ENCODE peak calls at places on chromosomes 12 and 14, in six cellular contexts. W is neural progenitor cell; A is cardiac fibroblast; E is CD8-positive, alpha-beta T cell; S is A549; G is body of pancreas. I is an unnamed sample.

GRCh38 chr14:22545842-22546721 is 42.9 kb downstream of the DAD1 start:
- DNase-seq in W (peak), A (peak), E (peak), S (no peak), G (no peak), I (no peak)

GRCh38 chr12:26782372-26783132 is 50.4 kb downstream of the ITPR2 start:
- DNase-seq in W (no peak), A (no peak), E (no peak), S (no peak), G (no peak), I (no peak)

GRCh38 chr14:104086210-104086660 is 735 bp downstream of the ASPG start:
- DNase-seq in W (no peak), A (no peak), E (no peak), S (no peak), G (peak), I (no peak)

GRCh38 chr14:34501004-34501580 is 38.4 kb downstream of the EAPP start:
- DNase-seq in W (no peak), A (no peak), E (no peak), S (no peak), G (no peak), I (no peak)

GRCh38 chr12:54195736-54196347 is 7.1 kb upstream of the SMUG1 start:
- DNase-seq in W (no peak), A (peak), E (no peak), S (no peak), G (no peak), I (no peak)

GRCh38 chr14:54503476-54503875 is 6.2 kb upstream of the CGRRF1 start:
- DNase-seq in W (no peak), A (peak), E (no peak), S (no peak), G (no peak), I (no peak)

GRCh38 chr14:73239463-73240241 is 2.3 kb downstream of the PAPLN start:
- DNase-seq in W (peak), A (peak), E (no peak), S (no peak), G (peak), I (no peak)

GRCh38 chr14:66495214-66496098 is 9.3 kb downstream of the CCDC196 start:
- DNase-seq in W (peak), A (peak), E (peak), S (peak), G (peak), I (no peak)

GRCh38 chr12:39499296-39499695 is 56.4 kb upstream of the KIF21A start:
- DNase-seq in W (no peak), A (peak), E (no peak), S (no peak), G (no peak), I (no peak)

GRCh38 chr12:122232691-122233090 is 6.8 kb upstream of the DIABLO start:
- DNase-seq in W (no peak), A (no peak), E (no peak), S (no peak), G (no peak), I (no peak)

GRCh38 chr12:72271741-72272661 is at the start of gene TRHDE:
- DNase-seq in W (peak), A (peak), E (no peak), S (no peak), G (peak), I (no peak)

GRCh38 chr14:64213853-64214570 is 80.2 kb downstream of the ESR2 start:
- DNase-seq in W (no peak), A (no peak), E (no peak), S (no peak), G (no peak), I (no peak)

GRCh38 chr14:39264558-39264957 is 30.8 kb downstream of the MIA2 start:
- DNase-seq in W (no peak), A (peak), E (no peak), S (no peak), G (no peak), I (no peak)

GRCh38 chr12:130799051-130799450 is 40.0 kb downstream of the STX2 start:
- DNase-seq in W (no peak), A (peak), E (no peak), S (no peak), G (no peak), I (no peak)

GRCh38 chr14:65502676-65503124 is 90.2 kb downstream of the FUT8 start:
- DNase-seq in W (no peak), A (peak), E (no peak), S (no peak), G (no peak), I (no peak)

GRCh38 chr14:31229638-31230229 is 22.1 kb upstream of the HECTD1 start:
- DNase-seq in W (peak), A (peak), E (no peak), S (peak), G (peak), I (peak)

GRCh38 chr14:50943261-50943942 is 881 bp downstream of the PYGL start:
- DNase-seq in W (peak), A (peak), E (no peak), S (peak), G (peak), I (no peak)

GRCh38 chr12:123524378-123524777 is 9.1 kb downstream of the RILPL1 start:
- DNase-seq in W (no peak), A (no peak), E (no peak), S (no peak), G (no peak), I (no peak)

GRCh38 chr12:72448089-72448488 is 175.9 kb downstream of the TRHDE start:
- DNase-seq in W (no peak), A (no peak), E (no peak), S (no peak), G (no peak), I (no peak)

GRCh38 chr14:76644875-76645518 is 116.3 kb upstream of the VASH1 start:
- DNase-seq in W (peak), A (peak), E (no peak), S (peak), G (peak), I (no peak)

GRCh38 chr14:100341301-100342031 is 18.3 kb downstream of the SLC25A47 start:
- DNase-seq in W (no peak), A (peak), E (no peak), S (peak), G (peak), I (no peak)

GRCh38 chr14:65750906-65751305 is 338.4 kb downstream of the FUT8 start:
- DNase-seq in W (no peak), A (no peak), E (no peak), S (no peak), G (no peak), I (no peak)

GRCh38 chr12:99390707-99391106 is 256.8 kb upstream of the GARIN6 start:
- DNase-seq in W (peak), A (no peak), E (no peak), S (peak), G (peak), I (no peak)

GRCh38 chr12:82655751-82656150 is 31.0 kb upstream of the TMTC2 start:
- DNase-seq in W (no peak), A (no peak), E (no peak), S (no peak), G (no peak), I (no peak)

GRCh38 chr14:75823334-75823733 is 158.5 kb downstream of the TGFB3 start:
- DNase-seq in W (no peak), A (no peak), E (no peak), S (no peak), G (no peak), I (no peak)

GRCh38 chr14:72906316-72906715 is 12.4 kb upstream of the DPF3 start:
- DNase-seq in W (no peak), A (peak), E (no peak), S (no peak), G (no peak), I (no peak)

GRCh38 chr12:6979453-6979852 is 8.7 kb downstream of the EMG1 start:
- DNase-seq in W (no peak), A (no peak), E (no peak), S (no peak), G (no peak), I (no peak)

GRCh38 chr14:60245316-60246177 is 3.5 kb upstream of the PPM1A start:
- DNase-seq in W (peak), A (no peak), E (no peak), S (no peak), G (no peak), I (no peak)

GRCh38 chr14:72708708-72709475 is 185.0 kb downstream of the DPF3 start:
- DNase-seq in W (peak), A (no peak), E (no peak), S (no peak), G (peak), I (no peak)

GRCh38 chr12:32522322-32523221 is 123.2 kb downstream of the FGD4 start:
- DNase-seq in W (no peak), A (peak), E (no peak), S (no peak), G (no peak), I (no peak)

GRCh38 chr14:104104006-104104901 is 18.8 kb downstream of the ASPG start:
- DNase-seq in W (no peak), A (no peak), E (no peak), S (no peak), G (peak), I (no peak)

GRCh38 chr14:30559638-30560071 is 697 bp downstream of the G2E3 start:
- DNase-seq in W (peak), A (peak), E (no peak), S (no peak), G (no peak), I (no peak)

GRCh38 chr14:91351508-91351853 is 66.1 kb downstream of the CCDC88C start:
- DNase-seq in W (no peak), A (no peak), E (no peak), S (no peak), G (no peak), I (no peak)

GRCh38 chr14:71319646-71320045 is 412.4 kb downstream of the PCNX1 start:
- DNase-seq in W (peak), A (peak), E (no peak), S (peak), G (no peak), I (peak)

GRCh38 chr12:3456809-3457208 is 34.2 kb upstream of the PRMT8 start:
- DNase-seq in W (peak), A (no peak), E (no peak), S (no peak), G (no peak), I (no peak)

GRCh38 chr12:12883369-12884001 is 7.9 kb upstream of the GPRC5A start:
- DNase-seq in W (no peak), A (peak), E (no peak), S (peak), G (no peak), I (no peak)

GRCh38 chr12:131547560-131547959 is 163.3 kb upstream of the SFSWAP start:
- DNase-seq in W (peak), A (no peak), E (no peak), S (no peak), G (no peak), I (no peak)

GRCh38 chr12:89529738-89530137 is 3.9 kb upstream of the POC1B start:
- DNase-seq in W (peak), A (peak), E (no peak), S (peak), G (no peak), I (peak)

GRCh38 chr14:90412058-90412457 is 15.2 kb downstream of the CALM1 start:
- DNase-seq in W (no peak), A (no peak), E (no peak), S (no peak), G (no peak), I (no peak)

GRCh38 chr12:64895541-64895940 is 71.1 kb downstream of the TBC1D30 start:
- DNase-seq in W (no peak), A (peak), E (no peak), S (no peak), G (no peak), I (no peak)
- H3K4me3 ChIP-seq in W (no peak), A (no peak), E (no peak), S (no peak), G (no peak), I (no peak)

DNA sequence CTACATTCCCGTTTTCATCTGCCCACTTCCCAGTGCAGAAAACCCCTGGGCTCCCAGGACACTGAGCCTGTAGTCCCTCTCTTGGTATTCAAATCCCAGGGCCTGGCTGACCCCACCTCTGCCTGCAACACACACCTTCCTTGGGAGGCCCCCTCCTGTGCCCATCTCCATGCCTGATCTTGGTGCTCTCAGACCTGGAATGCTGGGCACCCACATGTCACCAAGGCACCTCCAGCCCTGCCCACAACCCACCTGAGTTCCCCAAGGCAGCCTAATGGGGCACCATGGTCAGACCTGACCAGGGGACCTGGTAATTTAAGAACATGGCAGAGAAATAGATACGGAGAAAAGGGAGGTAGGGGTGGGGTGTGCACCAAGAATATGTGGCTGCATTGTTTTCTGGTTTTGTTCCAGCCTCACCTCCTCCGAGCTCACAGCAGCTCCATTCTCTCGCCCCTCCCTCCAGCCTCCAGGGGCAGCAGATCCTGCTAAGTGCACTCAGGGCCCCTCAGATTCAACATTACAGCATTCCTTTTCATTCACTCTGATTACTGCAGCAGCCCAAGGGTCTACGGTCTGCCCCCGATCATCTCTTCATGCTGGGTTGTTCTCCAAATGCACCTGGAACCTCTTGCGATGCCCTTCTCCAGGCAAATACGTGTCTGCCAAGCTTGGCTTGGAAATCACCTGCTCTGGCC is 9.2 kb upstream of the HSP90AA1 start:
- DNase-seq in W (peak), A (no peak), E (no peak), S (no peak), G (no peak), I (no peak)
- H3K4me3 ChIP-seq in W (no peak), A (no peak), E (no peak), S (no peak), G (no peak), I (no peak)

DNA sequence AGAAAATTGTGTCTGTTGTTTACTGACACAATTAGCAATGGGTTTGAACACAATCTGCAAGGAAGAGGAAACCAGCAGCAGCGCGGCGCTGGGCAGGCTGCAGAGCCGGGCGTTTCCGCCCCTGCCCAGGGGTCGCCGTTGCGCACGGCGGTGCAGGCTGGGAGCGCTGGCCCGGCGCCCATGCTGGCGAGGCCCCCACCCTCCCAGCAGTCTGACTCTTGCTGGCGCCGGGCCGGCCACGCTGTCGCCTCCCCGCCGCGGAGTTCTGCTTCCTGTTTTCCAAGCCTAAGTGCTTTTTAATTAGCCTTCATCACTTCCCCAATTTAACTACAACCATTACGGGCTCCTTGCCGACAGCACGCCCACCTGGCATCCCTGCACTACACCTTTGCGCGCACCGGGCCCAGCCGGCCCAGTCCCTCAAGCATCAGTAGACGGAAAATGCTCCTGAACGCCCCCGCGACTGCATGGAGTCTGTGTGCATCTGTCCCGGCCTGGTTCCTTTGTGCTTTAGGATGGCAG is 212.1 kb downstream of the GXYLT1 start:
- DNase-seq in W (peak), A (peak), E (peak), S (no peak), G (peak), I (no peak)
- H3K4me3 ChIP-seq in W (peak), A (peak), E (peak), S (no peak), G (peak), I (peak)

GRCh38 chr12:15050664-15051063 is 77.8 kb downstream of the PDE6H start:
- DNase-seq in W (no peak), A (no peak), E (peak), S (no peak), G (no peak), I (no peak)
- H3K4me3 ChIP-seq in W (no peak), A (no peak), E (no peak), S (no peak), G (no peak), I (no peak)